ENCODE peak calls at places on chromosomes 13 and 19, in nine cellular contexts. H is heart left ventricle, P is fibroblast of the aortic adventitia, E is astrocyte of the spinal cord, X is ovary, K is foreskin fibroblast, Y is endothelial cell, O is HFFc6, B is choroid plexus epithelial cell. W is an unnamed sample.

GRCh38 chr13:45674908-45675307 is 27.2 kb upstream of the CBY2 start:
- DNase-seq in H (no peak), P (peak), E (peak), X (no peak), K (peak), Y (no peak), O (peak), B (peak), W (peak)

GRCh38 chr19:13164370-13165090 is 14.3 kb downstream of the IER2 start:
- DNase-seq in H (peak), P (peak), E (peak), X (peak), K (no peak), Y (peak), O (no peak), B (no peak), W (no peak)

GRCh38 chr13:98334620-98335205 is 157.6 kb upstream of the RNF113B start:
- DNase-seq in H (no peak), P (no peak), E (no peak), X (no peak), K (no peak), Y (no peak), O (no peak), B (no peak), W (no peak)

GRCh38 chr19:30053558-30053957 is 111.5 kb downstream of the URI1 start:
- DNase-seq in H (no peak), P (no peak), E (no peak), X (no peak), K (no peak), Y (no peak), O (no peak), B (no peak), W (no peak)

GRCh38 chr13:105159794-105160193 is 1375.7 kb downstream of the EFNB2 start:
- DNase-seq in H (no peak), P (no peak), E (no peak), X (no peak), K (no peak), Y (no peak), O (no peak), B (no peak), W (no peak)

GRCh38 chr13:90696254-90696653 is 651.2 kb upstream of the MIR17HG start:
- DNase-seq in H (no peak), P (peak), E (peak), X (no peak), K (no peak), Y (no peak), O (peak), B (peak), W (no peak)

GRCh38 chr19:18254546-18255500 is 19.4 kb downstream of the IQCN start:
- DNase-seq in H (no peak), P (no peak), E (no peak), X (no peak), K (no peak), Y (no peak), O (no peak), B (no peak), W (no peak)

GRCh38 chr13:103030776-103031175 is 35.4 kb downstream of the SLC10A2 start:
- DNase-seq in H (no peak), P (no peak), E (no peak), X (no peak), K (no peak), Y (no peak), O (no peak), B (no peak), W (no peak)

GRCh38 chr19:48006762-48007161 is 12.3 kb downstream of the ELSPBP1 start:
- DNase-seq in H (no peak), P (no peak), E (no peak), X (no peak), K (no peak), Y (no peak), O (no peak), B (peak), W (no peak)

DNA sequence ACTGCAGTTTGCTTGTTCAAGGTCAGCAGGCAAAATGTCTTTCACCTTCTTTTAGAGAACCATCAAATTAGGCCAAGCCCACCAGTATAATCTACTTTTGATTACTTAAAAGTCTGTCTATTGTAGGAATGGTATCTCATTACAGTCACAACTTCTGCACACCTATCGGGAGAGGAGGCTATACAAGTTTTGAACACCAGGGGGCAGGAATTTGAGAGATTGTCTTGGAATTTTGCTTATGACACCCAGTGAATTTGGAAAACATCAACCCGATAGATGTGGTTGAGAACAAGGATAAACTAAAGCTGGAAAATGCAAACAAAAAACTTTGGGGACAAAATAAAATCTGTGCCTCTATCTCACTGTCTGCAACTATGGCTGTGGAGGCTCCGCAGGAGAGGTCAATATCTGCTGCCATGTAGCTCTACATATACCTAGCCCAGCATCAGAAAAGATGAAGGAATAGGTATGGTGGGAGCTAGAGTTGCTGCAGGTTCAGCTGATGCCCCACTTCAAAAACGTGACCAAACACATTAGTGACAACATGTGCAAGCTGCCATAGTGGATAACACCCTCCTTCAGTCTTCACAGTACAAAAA is 1299.2 kb upstream of the SPRY2 start:
- DNase-seq in H (no peak), P (no peak), E (no peak), X (no peak), K (no peak), Y (peak), O (no peak), B (peak), W (no peak)
- TF ChIP-seq CTCF in H (no peak), P (no peak), E (peak), X (no peak), K (no peak), Y (peak), O (peak), B (peak), W (no peak)

GRCh38 chr13:110683203-110683883 is 22.6 kb downstream of the CARS2 start:
- DNase-seq in H (no peak), P (peak), E (peak), X (no peak), K (no peak), Y (no peak), O (peak), B (peak), W (no peak)
- TF ChIP-seq CTCF in H (no peak), P (peak), E (peak), X (no peak), K (peak), Y (no peak), O (peak), B (peak), W (peak)

GRCh38 chr13:81872581-81872980 is 1531.7 kb upstream of the SPRY2 start:
- DNase-seq in H (no peak), P (no peak), E (peak), X (no peak), K (no peak), Y (peak), O (no peak), B (peak), W (no peak)
- TF ChIP-seq CTCF in H (no peak), P (no peak), E (peak), X (no peak), K (no peak), Y (peak), O (no peak), B (peak), W (no peak)

GRCh38 chr19:7326105-7326877 is 22.4 kb upstream of the ARHGEF18 start:
- DNase-seq in H (no peak), P (peak), E (peak), X (no peak), K (no peak), Y (no peak), O (no peak), B (peak), W (no peak)
- TF ChIP-seq CTCF in H (no peak), P (peak), E (peak), X (no peak), K (peak), Y (peak), O (peak), B (peak), W (peak)

DNA sequence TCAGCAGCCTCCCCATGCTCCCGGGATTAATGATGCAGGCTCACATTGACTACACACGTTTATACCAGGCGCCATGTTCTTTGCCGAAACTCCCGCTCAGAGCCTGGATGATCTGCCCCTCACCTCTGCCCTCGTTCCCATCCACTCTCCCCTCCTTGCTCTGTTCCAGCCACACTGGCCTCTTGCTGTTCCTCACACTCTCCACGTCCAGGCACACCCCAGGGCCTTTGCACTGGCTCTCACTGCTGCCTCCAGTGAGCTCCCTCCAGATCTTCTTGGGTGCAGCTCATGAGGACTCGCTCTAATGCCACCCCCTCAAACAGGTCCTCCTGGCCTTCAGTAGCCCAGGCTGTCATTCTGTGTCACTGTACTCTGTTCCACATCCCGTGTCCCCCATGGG is 39.2 kb downstream of the DPF1 start:
- DNase-seq in H (no peak), P (no peak), E (no peak), X (no peak), K (no peak), Y (no peak), O (no peak), B (no peak), W (no peak)
- TF ChIP-seq CTCF in H (no peak), P (no peak), E (no peak), X (no peak), K (no peak), Y (no peak), O (no peak), B (no peak), W (no peak)

DNA sequence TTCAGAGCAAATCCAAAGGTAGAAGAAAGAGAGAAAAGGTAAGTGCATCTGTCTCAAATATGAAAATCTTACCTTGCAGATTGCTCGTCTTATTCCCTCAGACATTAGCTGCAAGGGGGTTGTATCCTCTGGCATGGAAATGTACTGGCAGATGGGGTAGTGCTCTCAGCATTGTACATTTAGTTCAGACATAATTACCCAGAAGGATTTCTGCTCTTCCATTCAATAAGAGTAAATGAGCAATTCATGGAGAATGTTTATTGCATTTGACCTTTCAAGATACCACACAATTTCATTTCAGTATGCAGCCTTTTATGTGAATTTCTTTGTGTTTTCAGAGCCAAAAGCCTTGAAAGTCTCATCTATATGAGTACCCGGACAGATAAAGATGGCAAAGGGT is 63.8 kb downstream of the SCEL start:
- DNase-seq in H (no peak), P (no peak), E (peak), X (no peak), K (no peak), Y (no peak), O (no peak), B (no peak), W (no peak)
- TF ChIP-seq CTCF in H (no peak), P (no peak), E (no peak), X (no peak), K (no peak), Y (no peak), O (no peak), B (no peak), W (no peak)

GRCh38 chr13:78319101-78319627 is 284.2 kb downstream of the POU4F1 start:
- DNase-seq in H (no peak), P (no peak), E (no peak), X (no peak), K (no peak), Y (no peak), O (no peak), B (no peak), W (no peak)

GRCh38 chr13:78317030-78317429 is 286.3 kb downstream of the POU4F1 start:
- DNase-seq in H (no peak), P (peak), E (no peak), X (no peak), K (no peak), Y (no peak), O (no peak), B (no peak), W (no peak)
- TF ChIP-seq CTCF in H (peak), P (peak), E (no peak), X (no peak), K (no peak), Y (no peak), O (no peak), B (no peak), W (no peak)

GRCh38 chr19:1843646-1844394 is 4.5 kb downstream of the REXO1 start:
- DNase-seq in H (no peak), P (no peak), E (no peak), X (no peak), K (no peak), Y (no peak), O (no peak), B (peak), W (no peak)
- TF ChIP-seq CTCF in H (no peak), P (no peak), E (peak), X (no peak), K (no peak), Y (no peak), O (peak), B (peak), W (no peak)

GRCh38 chr13:21676611-21677021 is 5.7 kb downstream of the FGF9 start:
- DNase-seq in H (peak), P (no peak), E (no peak), X (no peak), K (no peak), Y (peak), O (no peak), B (no peak), W (no peak)
- TF ChIP-seq CTCF in H (no peak), P (no peak), E (peak), X (no peak), K (no peak), Y (no peak), O (peak), B (no peak), W (no peak)

W was measured in AG09319.